ENCODE peak calls at places on chromosomes 3 and 15, in eight cellular contexts. N, H, T, A, W, Y, J and S are unnamed samples.

GRCh38 chr15:58876306-58876705 is 57.2 kb downstream of the SLTM start:
- DNase-seq in J (no peak), T (no peak), N (no peak), H (no peak), W (no peak), Y (no peak), A (no peak), S (no peak)

GRCh38 chr15:62519900-62520299 is 354.8 kb upstream of the C2CD4B start:
- DNase-seq in W (no peak), A (no peak), T (no peak), N (no peak), H (no peak), Y (no peak), J (no peak), S (no peak)

GRCh38 chr3:27228805-27229204 is 140.4 kb downstream of the NEK10 start:
- DNase-seq in W (no peak), Y (no peak), A (no peak), N (no peak), H (peak; percentile 11), J (no peak), T (no peak), S (peak; percentile 13)

GRCh38 chr15:26767169-26767670 is 5.6 kb downstream of the GABRB3 start:
- DNase-seq in T (no peak), W (no peak), A (no peak), Y (no peak), J (no peak), H (no peak), N (no peak), S (no peak)

GRCh38 chr15:62067448-62068044 is 769 bp downstream of the C2CD4A start:
- DNase-seq in Y (peak; percentile 18), T (peak; percentile 49), A (peak; percentile 32), N (peak; percentile 68), W (no peak), H (peak; percentile 11), J (no peak), S (peak; percentile 49)

GRCh38 chr3:140285380-140285779 is 350.4 kb downstream of the CLSTN2 start:
- DNase-seq in W (no peak), N (no peak), Y (no peak), J (no peak), T (no peak), A (no peak), H (no peak), S (no peak)

GRCh38 chr15:41811432-41812195 is 16.3 kb upstream of the JMJD7 start:
- DNase-seq in H (peak; percentile 89), Y (peak; percentile 82), A (peak; percentile 86), T (peak; percentile 87), J (peak; percentile 60), N (peak; percentile 89), W (peak; percentile 74), S (peak; percentile 76)

GRCh38 chr3:75332784-75333183 is 331.3 kb upstream of the FRG2C start:
- DNase-seq in T (no peak), H (no peak), N (no peak), J (no peak), Y (no peak), A (no peak), W (peak; percentile 10), S (no peak)

GRCh38 chr3:72261566-72262564 is 476.9 kb upstream of the PROK2 start:
- DNase-seq in H (no peak), Y (no peak), N (no peak), T (no peak), J (no peak), W (no peak), A (no peak), S (no peak)

GRCh38 chr3:15427182-15427880 is at the start of the genes EAF1 and METTL6:
- DNase-seq in J (peak; percentile 20), N (peak; percentile 92), H (peak; percentile 84), T (peak; percentile 89), W (peak; percentile 69), Y (peak; percentile 84), A (peak; percentile 92), S (peak; percentile 80)

GRCh38 chr15:65067645-65068416 is at the start of gene RASL12:
- DNase-seq in W (no peak), T (no peak), N (no peak), Y (no peak), J (no peak), H (no peak), A (no peak), S (no peak)

GRCh38 chr15:57866149-57866736 is 159.7 kb downstream of the POLR2M start:
- DNase-seq in H (peak; percentile 69), W (peak; percentile 10), T (peak; percentile 77), A (peak; percentile 39), J (no peak), N (no peak), Y (peak; percentile 28), S (peak; percentile 86)

GRCh38 chr15:50943623-50944022 is 35.1 kb downstream of the AP4E1 start:
- DNase-seq in H (no peak), Y (no peak), T (no peak), A (no peak), J (no peak), W (no peak), N (no peak), S (no peak)

GRCh38 chr15:49494842-49495241 is 71.8 kb downstream of the FGF7 start:
- DNase-seq in J (no peak), A (no peak), N (no peak), T (no peak), Y (no peak), W (no peak), H (peak; percentile 67), S (no peak)

GRCh38 chr15:96347181-96348111 is 16.9 kb downstream of the NR2F2 start:
- DNase-seq in Y (peak; percentile 65), T (peak; percentile 22), H (no peak), A (no peak), N (no peak), J (no peak), W (no peak), S (peak; percentile 87)

GRCh38 chr15:60751985-60752952 is 273.3 kb upstream of the ICE2 start:
- DNase-seq in W (peak; percentile 62), Y (peak; percentile 56), T (peak; percentile 27), A (no peak), J (no peak), N (no peak), H (no peak), S (no peak)

GRCh38 chr15:62075595-62076279 is 9.0 kb downstream of the C2CD4A start:
- DNase-seq in Y (no peak), N (no peak), A (no peak), H (peak; percentile 85), T (no peak), W (no peak), J (no peak), S (peak; percentile 80)

GRCh38 chr3:65995030-65995429 is 43.7 kb downstream of the MAGI1 start:
- DNase-seq in J (no peak), W (peak; percentile 67), Y (no peak), H (peak; percentile 33), A (no peak), N (no peak), T (no peak), S (no peak)

GRCh38 chr15:49383266-49383665 is 39.8 kb upstream of the FGF7 start:
- DNase-seq in W (peak; percentile 14), A (no peak), N (no peak), Y (no peak), T (no peak), H (peak; percentile 84), J (peak; percentile 17), S (no peak)

GRCh38 chr3:112001516-112001915 is 2.8 kb downstream of the TAGLN3 start:
- DNase-seq in H (no peak), T (no peak), N (no peak), Y (no peak), A (no peak), W (no peak), J (no peak), S (no peak)

GRCh38 chr3:41418961-41419691 is 219.8 kb downstream of the CTNNB1 start:
- DNase-seq in T (no peak), W (no peak), J (peak; percentile 69), N (no peak), Y (no peak), H (peak; percentile 67), A (no peak), S (no peak)

GRCh38 chr3:146142757-146143156 is 18.2 kb downstream of the PLOD2 start:
- DNase-seq in H (peak; percentile 51), N (no peak), T (no peak), W (peak; percentile 47), A (no peak), Y (no peak), J (no peak), S (no peak)

GRCh38 chr15:33343275-33343674 is 32.5 kb downstream of the RYR3 start:
- DNase-seq in W (no peak), J (no peak), A (no peak), T (no peak), H (no peak), Y (no peak), N (no peak), S (no peak)

GRCh38 chr15:31266712-31267111 is 59.9 kb upstream of the KLF13 start:
- DNase-seq in A (no peak), J (no peak), T (peak; percentile 36), H (no peak), W (no peak), N (peak; percentile 67), Y (peak; percentile 10), S (no peak)

GRCh38 chr15:31265090-31265870 is 61.4 kb upstream of the KLF13 start:
- DNase-seq in J (no peak), W (no peak), Y (peak; percentile 4), A (peak; percentile 28), T (peak; percentile 80), H (no peak), N (peak; percentile 55), S (no peak)

GRCh38 chr15:31267161-31268107 is 59.2 kb upstream of the KLF13 start:
- DNase-seq in W (no peak), A (peak; percentile 29), Y (peak; percentile 4), T (peak; percentile 20), N (peak; percentile 49), J (no peak), H (no peak), S (no peak)

GRCh38 chr15:31264534-31265089 is 62.0 kb upstream of the KLF13 start:
- DNase-seq in T (peak; percentile 28), N (peak; percentile 57), A (no peak), H (no peak), J (no peak), W (no peak), Y (peak; percentile 2), S (no peak)

GRCh38 chr15:31265871-31266711 is 60.5 kb upstream of the KLF13 start:
- DNase-seq in Y (peak; percentile 40), T (peak; percentile 49), N (peak; percentile 59), H (no peak), J (no peak), A (peak; percentile 87), W (peak; percentile 26), S (no peak)
- TF ChIP-seq CTCF in Y (no peak), T (no peak), N (no peak), H (no peak), J (no peak), A (no peak), W (no peak), S (no peak)

GRCh38 chr3:76651784-76652183 is 388.1 kb upstream of the ROBO2 start:
- DNase-seq in N (no peak), H (peak; percentile 6), J (no peak), W (no peak), Y (no peak), A (no peak), T (no peak), S (no peak)
- TF ChIP-seq CTCF in N (no peak), H (no peak), J (no peak), W (no peak), Y (no peak), A (no peak), T (no peak), S (no peak)

GRCh38 chr3:157858821-157859220 is 247.4 kb downstream of the SHOX2 start:
- DNase-seq in N (no peak), T (no peak), J (no peak), Y (no peak), H (peak; percentile 33), W (no peak), A (no peak), S (no peak)
- TF ChIP-seq CTCF in N (no peak), T (no peak), J (no peak), Y (no peak), H (no peak), W (no peak), A (no peak), S (no peak)

GRCh38 chr15:101159096-101159935 is 92.5 kb downstream of the CHSY1 start:
- DNase-seq in W (no peak), T (no peak), H (no peak), N (no peak), J (no peak), A (peak; percentile 60), Y (no peak), S (no peak)
- TF ChIP-seq CTCF in W (no peak), T (no peak), H (no peak), N (no peak), J (no peak), A (no peak), Y (no peak), S (no peak)